ENCODE peak calls at places on chromosomes 13 and 19, in eight cellular contexts. One of them, this sample, is unnamed.

GRCh38 chr19:33686246-33686645 is 64.5 kb downstream of the CHST8 start:
- DNase-seq in body of pancreas: no peak
- DNase-seq in tibial nerve: no peak
- DNase-seq in NB4: no peak
- DNase-seq in sigmoid colon: no peak
- DNase-seq in HCT116: no peak
- DNase-seq in ovary: no peak
- DNase-seq in Peyer's patch: no peak
- DNase-seq in this sample: no peak

GRCh38 chr13:21360463-21360862 is 98.6 kb downstream of the ZDHHC20 start:
- DNase-seq in body of pancreas: no peak
- DNase-seq in tibial nerve: no peak
- DNase-seq in NB4: no peak
- DNase-seq in sigmoid colon: no peak
- DNase-seq in HCT116: no peak
- DNase-seq in ovary: no peak
- DNase-seq in Peyer's patch: no peak
- DNase-seq in this sample: no peak

GRCh38 chr19:39705578-39706188 is 1.4 kb downstream of the LGALS14 start:
- DNase-seq in body of pancreas: no peak
- DNase-seq in tibial nerve: no peak
- DNase-seq in NB4: peak
- DNase-seq in sigmoid colon: no peak
- DNase-seq in HCT116: no peak
- DNase-seq in ovary: no peak
- DNase-seq in Peyer's patch: no peak
- DNase-seq in this sample: no peak

GRCh38 chr19:46349311-46349993 is 2.6 kb downstream of the PPP5C start:
- DNase-seq in body of pancreas: no peak
- DNase-seq in tibial nerve: no peak
- DNase-seq in NB4: peak
- DNase-seq in sigmoid colon: no peak
- DNase-seq in HCT116: no peak
- DNase-seq in ovary: no peak
- DNase-seq in Peyer's patch: no peak
- DNase-seq in this sample: no peak

GRCh38 chr13:109790071-109790470 is 3.7 kb upstream of the IRS2 start:
- DNase-seq in body of pancreas: no peak
- DNase-seq in tibial nerve: no peak
- DNase-seq in NB4: peak
- DNase-seq in sigmoid colon: no peak
- DNase-seq in HCT116: no peak
- DNase-seq in ovary: no peak
- DNase-seq in Peyer's patch: no peak
- DNase-seq in this sample: no peak

GRCh38 chr19:8429044-8429443 is 15.7 kb upstream of the HNRNPM start:
- DNase-seq in body of pancreas: no peak
- DNase-seq in tibial nerve: no peak
- DNase-seq in NB4: no peak
- DNase-seq in sigmoid colon: no peak
- DNase-seq in HCT116: no peak
- DNase-seq in ovary: no peak
- DNase-seq in Peyer's patch: no peak
- DNase-seq in this sample: no peak

GRCh38 chr19:28196961-28197360 is 1016.0 kb downstream of the UQCRFS1 start:
- DNase-seq in body of pancreas: no peak
- DNase-seq in tibial nerve: no peak
- DNase-seq in NB4: no peak
- DNase-seq in sigmoid colon: no peak
- DNase-seq in HCT116: no peak
- DNase-seq in ovary: no peak
- DNase-seq in Peyer's patch: no peak
- DNase-seq in this sample: no peak

GRCh38 chr13:47508518-47509228 is 492.4 kb downstream of the SUCLA2 start:
- DNase-seq in body of pancreas: no peak
- DNase-seq in tibial nerve: no peak
- DNase-seq in NB4: no peak
- DNase-seq in sigmoid colon: no peak
- DNase-seq in HCT116: no peak
- DNase-seq in ovary: no peak
- DNase-seq in Peyer's patch: no peak
- DNase-seq in this sample: no peak

GRCh38 chr19:44772969-44773368 is 4.7 kb upstream of the CBLC start:
- DNase-seq in body of pancreas: no peak
- DNase-seq in tibial nerve: no peak
- DNase-seq in NB4: no peak
- DNase-seq in sigmoid colon: no peak
- DNase-seq in HCT116: no peak
- DNase-seq in ovary: no peak
- DNase-seq in Peyer's patch: no peak
- DNase-seq in this sample: no peak

GRCh38 chr13:46211521-46212351 is at the start of gene LRRC63:
- DNase-seq in body of pancreas: peak
- DNase-seq in tibial nerve: peak
- DNase-seq in NB4: peak
- DNase-seq in sigmoid colon: peak
- DNase-seq in HCT116: no peak
- DNase-seq in ovary: peak
- DNase-seq in Peyer's patch: peak
- DNase-seq in this sample: peak

GRCh38 chr19:10854350-10855089 is 6.3 kb downstream of the C19orf38 start:
- DNase-seq in body of pancreas: no peak
- DNase-seq in tibial nerve: no peak
- DNase-seq in NB4: peak
- DNase-seq in sigmoid colon: no peak
- DNase-seq in HCT116: no peak
- DNase-seq in ovary: no peak
- DNase-seq in Peyer's patch: no peak
- DNase-seq in this sample: no peak

GRCh38 chr19:10852098-10852800 is 4.0 kb downstream of the C19orf38 start:
- DNase-seq in body of pancreas: no peak
- DNase-seq in tibial nerve: no peak
- DNase-seq in NB4: no peak
- DNase-seq in sigmoid colon: no peak
- DNase-seq in HCT116: no peak
- DNase-seq in ovary: no peak
- DNase-seq in Peyer's patch: no peak
- DNase-seq in this sample: no peak

GRCh38 chr19:10855879-10856522 is 7.8 kb downstream of the C19orf38 start:
- DNase-seq in body of pancreas: no peak
- DNase-seq in tibial nerve: no peak
- DNase-seq in NB4: peak
- DNase-seq in sigmoid colon: no peak
- DNase-seq in HCT116: no peak
- DNase-seq in ovary: no peak
- DNase-seq in Peyer's patch: no peak
- DNase-seq in this sample: no peak

GRCh38 chr19:10850631-10851030 is 2.4 kb downstream of the C19orf38 start:
- DNase-seq in body of pancreas: no peak
- DNase-seq in tibial nerve: no peak
- DNase-seq in NB4: no peak
- DNase-seq in sigmoid colon: no peak
- DNase-seq in HCT116: no peak
- DNase-seq in ovary: no peak
- DNase-seq in Peyer's patch: no peak
- DNase-seq in this sample: no peak

DNA sequence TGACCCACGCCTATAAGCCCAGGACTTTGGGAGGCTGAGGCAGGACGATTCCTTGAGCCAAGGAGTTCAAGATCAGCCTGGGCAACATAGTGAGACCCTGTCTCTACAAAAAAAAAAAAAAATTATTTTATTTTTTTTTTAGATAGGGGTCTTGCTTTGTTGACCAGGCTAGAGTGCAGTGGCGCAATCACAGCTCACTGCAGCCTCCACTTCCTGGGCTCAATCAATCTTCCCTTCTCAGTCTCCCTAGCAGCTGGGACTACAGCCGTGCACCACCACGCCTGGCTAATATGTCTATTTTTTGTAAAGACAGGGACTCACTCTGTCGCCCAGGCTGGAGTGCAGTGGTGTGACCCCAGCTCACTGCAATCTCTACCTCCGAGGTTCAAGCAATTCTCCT is 4.7 kb downstream of the C19orf38 start:
- DNase-seq in body of pancreas: no peak
- DNase-seq in tibial nerve: no peak
- DNase-seq in NB4: no peak
- DNase-seq in sigmoid colon: no peak
- DNase-seq in HCT116: no peak
- DNase-seq in ovary: no peak
- DNase-seq in Peyer's patch: no peak
- DNase-seq in this sample: no peak
- TF ChIP-seq CTCF in body of pancreas: no peak
- TF ChIP-seq CTCF in tibial nerve: no peak
- TF ChIP-seq CTCF in NB4: no peak
- TF ChIP-seq CTCF in sigmoid colon: no peak
- TF ChIP-seq CTCF in HCT116: no peak
- TF ChIP-seq CTCF in ovary: no peak
- TF ChIP-seq CTCF in Peyer's patch: no peak
- TF ChIP-seq CTCF in this sample: no peak

GRCh38 chr19:41352609-41353465 is 885 bp downstream of the TGFB1 start:
- DNase-seq in body of pancreas: peak
- DNase-seq in tibial nerve: peak
- DNase-seq in NB4: peak
- DNase-seq in sigmoid colon: peak
- DNase-seq in HCT116: no peak
- DNase-seq in ovary: peak
- DNase-seq in Peyer's patch: peak
- DNase-seq in this sample: peak

GRCh38 chr19:41352279-41352608 is 1.5 kb downstream of the TGFB1 start:
- DNase-seq in body of pancreas: no peak
- DNase-seq in tibial nerve: no peak
- DNase-seq in NB4: no peak
- DNase-seq in sigmoid colon: no peak
- DNase-seq in HCT116: no peak
- DNase-seq in ovary: no peak
- DNase-seq in Peyer's patch: no peak
- DNase-seq in this sample: no peak

GRCh38 chr19:41351339-41352245 is 2.1 kb downstream of the TGFB1 start:
- DNase-seq in body of pancreas: peak
- DNase-seq in tibial nerve: no peak
- DNase-seq in NB4: peak
- DNase-seq in sigmoid colon: peak
- DNase-seq in HCT116: no peak
- DNase-seq in ovary: peak
- DNase-seq in Peyer's patch: peak
- DNase-seq in this sample: peak

GRCh38 chr19:41353466-41354342 is at the start of gene TGFB1:
- DNase-seq in body of pancreas: peak
- DNase-seq in tibial nerve: peak
- DNase-seq in NB4: peak
- DNase-seq in sigmoid colon: peak
- DNase-seq in HCT116: peak
- DNase-seq in ovary: peak
- DNase-seq in Peyer's patch: peak
- DNase-seq in this sample: peak

DNA sequence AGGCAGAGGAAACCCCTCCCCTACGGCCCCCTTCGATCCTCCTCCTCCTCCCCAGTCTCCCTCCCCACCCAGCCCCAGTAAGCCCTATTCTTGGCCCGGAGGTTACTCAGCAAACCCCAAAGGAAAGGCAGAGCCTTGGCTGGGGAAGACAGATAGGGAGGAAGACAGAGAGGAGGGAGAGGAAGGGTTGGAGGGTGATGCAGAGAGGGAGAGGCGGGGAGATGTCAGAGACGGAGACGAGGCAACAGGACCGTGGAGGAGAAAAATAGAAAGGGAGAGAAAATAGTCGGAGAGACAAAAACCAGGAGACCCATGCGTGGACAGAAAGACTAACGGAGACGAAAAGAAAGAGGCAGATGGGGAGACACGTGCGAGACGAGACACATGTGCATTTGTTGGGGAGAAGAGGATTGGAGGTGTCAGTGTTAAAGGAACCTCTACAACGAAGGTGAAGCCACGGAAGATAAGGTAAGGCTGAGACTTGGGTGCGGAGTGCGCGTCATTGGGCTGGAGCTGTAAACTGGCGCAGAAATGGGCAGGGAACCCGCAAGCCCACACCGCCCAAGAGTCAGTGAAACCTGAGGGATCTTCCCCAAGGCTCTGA is 2.9 kb downstream of the TGFB1 start:
- DNase-seq in body of pancreas: no peak
- DNase-seq in tibial nerve: no peak
- DNase-seq in NB4: no peak
- DNase-seq in sigmoid colon: no peak
- DNase-seq in HCT116: no peak
- DNase-seq in ovary: no peak
- DNase-seq in Peyer's patch: no peak
- DNase-seq in this sample: no peak
- TF ChIP-seq POLR2A in body of pancreas: no peak
- TF ChIP-seq POLR2A in tibial nerve: no peak
- TF ChIP-seq POLR2A in NB4: no peak
- TF ChIP-seq POLR2A in sigmoid colon: no peak
- TF ChIP-seq POLR2A in HCT116: no peak
- TF ChIP-seq POLR2A in ovary: no peak
- TF ChIP-seq POLR2A in Peyer's patch: no peak
- TF ChIP-seq POLR2A in this sample: no peak

GRCh38 chr13:42876810-42877550 is 95.6 kb downstream of the FAM216B start:
- DNase-seq in body of pancreas: no peak
- DNase-seq in tibial nerve: no peak
- DNase-seq in NB4: no peak
- DNase-seq in sigmoid colon: no peak
- DNase-seq in HCT116: no peak
- DNase-seq in ovary: no peak
- DNase-seq in Peyer's patch: no peak
- DNase-seq in this sample: no peak
- H3K4me3 ChIP-seq in body of pancreas: no peak
- H3K4me3 ChIP-seq in tibial nerve: no peak
- H3K4me3 ChIP-seq in NB4: no peak
- H3K4me3 ChIP-seq in sigmoid colon: no peak
- H3K4me3 ChIP-seq in HCT116: no peak
- H3K4me3 ChIP-seq in ovary: no peak
- H3K4me3 ChIP-seq in Peyer's patch: no peak
- H3K4me3 ChIP-seq in this sample: no peak

DNA sequence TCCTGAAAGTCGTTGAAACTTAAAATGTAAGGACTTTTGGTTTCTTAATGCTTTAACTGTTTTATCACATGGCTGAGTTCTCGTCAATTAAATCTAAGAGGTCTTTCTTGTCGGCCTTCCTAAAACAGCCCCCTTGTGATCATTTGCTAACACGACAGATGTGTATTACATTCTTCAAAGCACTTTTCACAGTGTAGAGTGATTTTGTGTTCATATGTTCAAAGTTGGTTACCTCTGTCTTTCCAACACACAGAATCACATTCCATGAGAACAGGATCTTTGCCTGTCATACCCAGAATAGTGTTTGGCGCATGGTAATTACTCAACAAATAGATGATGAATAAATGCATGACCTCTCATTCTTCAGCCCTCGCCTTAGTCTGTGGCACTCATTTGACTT is 1.1 kb downstream of the GTF2F2 start:
- DNase-seq in body of pancreas: no peak
- DNase-seq in tibial nerve: no peak
- DNase-seq in NB4: peak
- DNase-seq in sigmoid colon: no peak
- DNase-seq in HCT116: peak
- DNase-seq in ovary: no peak
- DNase-seq in Peyer's patch: no peak
- DNase-seq in this sample: no peak
- TF ChIP-seq CTCF in body of pancreas: no peak
- TF ChIP-seq CTCF in tibial nerve: no peak
- TF ChIP-seq CTCF in NB4: no peak
- TF ChIP-seq CTCF in sigmoid colon: no peak
- TF ChIP-seq CTCF in HCT116: no peak
- TF ChIP-seq CTCF in ovary: no peak
- TF ChIP-seq CTCF in Peyer's patch: no peak
- TF ChIP-seq CTCF in this sample: no peak

This sample was measured in lower leg skin.